ENCODE peak calls at places on chromosomes 6 and 20, in six cellular contexts. I is breast epithelium, Y is tibial nerve, R is transverse colon, E is uterus, F is HCT116. M is an unnamed sample.

GRCh38 chr6:683742-684440 is 9.0 kb downstream of the EXOC2 start:
- DNase-seq in I (no peak), Y (no peak), R (peak; percentile 21), E (no peak), F (no peak), M (no peak)

GRCh38 chr6:31948753-31949413 is 3.0 kb downstream of the CFB start:
- DNase-seq in I (no peak), Y (no peak), R (no peak), E (no peak), F (no peak), M (no peak)

GRCh38 chr6:44785123-44785522 is 397.6 kb downstream of the CDC5L start:
- DNase-seq in I (no peak), Y (no peak), R (no peak), E (no peak), F (no peak), M (no peak)

GRCh38 chr6:36639171-36639808 is 39.2 kb upstream of the CDKN1A start:
- DNase-seq in I (no peak), Y (no peak), R (no peak), E (no peak), F (no peak), M (no peak)

GRCh38 chr6:16157909-16158308 is 29.0 kb downstream of the MYLIP start:
- DNase-seq in I (no peak), Y (no peak), R (no peak), E (peak; percentile 63), F (no peak), M (peak; percentile 82)

GRCh38 chr20:53635189-53635588 is 41.5 kb upstream of the ZNF217 start:
- DNase-seq in I (no peak), Y (no peak), R (no peak), E (no peak), F (no peak), M (no peak)

GRCh38 chr20:21166801-21167200 is 40.9 kb downstream of the KIZ start:
- DNase-seq in I (no peak), Y (no peak), R (no peak), E (no peak), F (no peak), M (no peak)

GRCh38 chr6:96542702-96543101 is 20.2 kb upstream of the FHL5 start:
- DNase-seq in I (no peak), Y (no peak), R (no peak), E (no peak), F (no peak), M (no peak)

GRCh38 chr6:18457065-18457817 is 70.1 kb downstream of the RNF144B start:
- DNase-seq in I (no peak), Y (no peak), R (no peak), E (no peak), F (no peak), M (no peak)

GRCh38 chr6:30690403-30691207 is at the start of gene NRM:
- DNase-seq in I (peak; percentile 81), Y (peak; percentile 77), R (peak; percentile 90), E (peak; percentile 92), F (no peak), M (peak; percentile 97)

GRCh38 chr6:15232836-15233510 is 12.9 kb upstream of the JARID2 start:
- DNase-seq in I (no peak), Y (no peak), R (no peak), E (no peak), F (no peak), M (no peak)

GRCh38 chr6:114108119-114109002 is 137.4 kb upstream of the HDAC2 start:
- DNase-seq in I (no peak), Y (peak; percentile 45), R (peak; percentile 56), E (peak; percentile 16), F (peak; percentile 64), M (peak; percentile 50)

GRCh38 chr20:22684763-22685443 is 100.5 kb upstream of the FOXA2 start:
- DNase-seq in I (no peak), Y (no peak), R (no peak), E (no peak), F (no peak), M (no peak)

GRCh38 chr6:36769676-36770499 is 69.4 kb downstream of the CPNE5 start:
- DNase-seq in I (no peak), Y (no peak), R (no peak), E (no peak), F (no peak), M (no peak)

GRCh38 chr20:43442310-43442880 is 15.3 kb upstream of the SRSF6 start:
- DNase-seq in I (no peak), Y (no peak), R (no peak), E (no peak), F (no peak), M (no peak)

GRCh38 chr6:7543761-7544424 is 2.4 kb downstream of the DSP start:
- DNase-seq in I (no peak), Y (no peak), R (no peak), E (no peak), F (no peak), M (no peak)
- TF ChIP-seq POLR2A in I (no peak), Y (no peak), R (no peak), E (no peak), F (no peak), M (no peak)

GRCh38 chr6:152378154-152378553 is 259.0 kb downstream of the SYNE1 start:
- DNase-seq in I (no peak), Y (no peak), R (no peak), E (no peak), F (no peak), M (no peak)

GRCh38 chr6:152380351-152380767 is 256.8 kb downstream of the SYNE1 start:
- DNase-seq in I (no peak), Y (no peak), R (no peak), E (no peak), F (no peak), M (no peak)

GRCh38 chr6:152386131-152386530 is 251.0 kb downstream of the SYNE1 start:
- DNase-seq in I (no peak), Y (no peak), R (no peak), E (no peak), F (no peak), M (no peak)

GRCh38 chr6:152387091-152387490 is 250.1 kb downstream of the SYNE1 start:
- DNase-seq in I (no peak), Y (no peak), R (no peak), E (no peak), F (no peak), M (no peak)

DNA sequence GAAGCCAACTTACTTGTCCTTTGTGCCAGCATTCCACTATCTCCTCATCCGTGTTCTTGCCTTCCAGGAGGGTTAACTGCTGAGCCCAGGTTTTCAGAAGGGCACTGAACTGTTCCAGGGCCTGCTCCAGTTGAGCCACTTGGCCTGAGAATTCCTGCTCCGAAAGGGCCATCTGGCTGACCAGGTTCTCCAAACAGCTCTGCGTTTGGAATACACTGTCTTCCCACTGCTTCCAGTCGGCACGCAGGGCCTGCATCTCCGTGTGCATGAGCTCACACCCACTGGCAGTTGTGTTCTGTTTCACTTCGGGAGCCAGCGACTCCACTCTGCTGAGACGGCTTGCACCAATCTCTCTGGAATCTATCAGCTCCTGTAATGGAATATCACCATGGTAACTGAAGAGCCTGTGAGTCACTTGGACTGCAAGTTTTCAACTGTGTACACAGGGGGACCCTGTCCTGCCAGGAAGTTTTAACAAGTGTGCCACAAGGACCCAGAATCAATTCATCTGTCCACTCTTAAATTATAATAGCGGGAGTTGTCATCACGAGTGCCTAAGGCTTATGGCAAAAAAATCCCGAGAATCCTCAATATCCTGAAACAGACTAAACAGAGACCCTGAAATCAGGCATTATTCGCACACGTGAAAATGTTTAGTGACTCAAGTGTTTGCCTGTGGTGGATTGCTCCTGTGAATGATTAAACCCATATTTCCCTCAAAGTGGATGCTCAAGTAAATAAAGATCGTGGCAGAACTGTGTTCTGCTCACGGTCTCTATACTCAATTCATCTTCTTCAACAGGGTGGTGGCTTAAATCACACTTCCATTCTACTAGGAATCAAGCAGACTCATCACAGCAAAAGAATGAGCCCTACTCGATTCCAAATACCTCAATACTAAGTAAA is 255.9 kb downstream of the SYNE1 start:
- DNase-seq in I (peak; percentile 55), Y (peak; percentile 37), R (peak; percentile 53), E (peak; percentile 87), F (peak; percentile 73), M (peak; percentile 95)
- TF ChIP-seq POLR2A in I (peak; percentile 47), Y (peak; percentile 44), R (peak; percentile 76), E (peak; percentile 73), F (no peak), M (peak; percentile 75)

GRCh38 chr6:33069021-33069738 is 4.3 kb downstream of the HLA-DPA1 start:
- DNase-seq in I (no peak), Y (no peak), R (no peak), E (no peak), F (no peak), M (no peak)

GRCh38 chr6:33070909-33071308 is 2.5 kb downstream of the HLA-DPA1 start:
- DNase-seq in I (no peak), Y (no peak), R (no peak), E (no peak), F (no peak), M (no peak)

GRCh38 chr6:33064723-33065122 is 8.7 kb downstream of the HLA-DPA1 start:
- DNase-seq in I (no peak), Y (no peak), R (no peak), E (no peak), F (no peak), M (no peak)

GRCh38 chr6:33065312-33065711 is 8.1 kb downstream of the HLA-DPA1 start:
- DNase-seq in I (no peak), Y (no peak), R (no peak), E (no peak), F (no peak), M (no peak)

DNA sequence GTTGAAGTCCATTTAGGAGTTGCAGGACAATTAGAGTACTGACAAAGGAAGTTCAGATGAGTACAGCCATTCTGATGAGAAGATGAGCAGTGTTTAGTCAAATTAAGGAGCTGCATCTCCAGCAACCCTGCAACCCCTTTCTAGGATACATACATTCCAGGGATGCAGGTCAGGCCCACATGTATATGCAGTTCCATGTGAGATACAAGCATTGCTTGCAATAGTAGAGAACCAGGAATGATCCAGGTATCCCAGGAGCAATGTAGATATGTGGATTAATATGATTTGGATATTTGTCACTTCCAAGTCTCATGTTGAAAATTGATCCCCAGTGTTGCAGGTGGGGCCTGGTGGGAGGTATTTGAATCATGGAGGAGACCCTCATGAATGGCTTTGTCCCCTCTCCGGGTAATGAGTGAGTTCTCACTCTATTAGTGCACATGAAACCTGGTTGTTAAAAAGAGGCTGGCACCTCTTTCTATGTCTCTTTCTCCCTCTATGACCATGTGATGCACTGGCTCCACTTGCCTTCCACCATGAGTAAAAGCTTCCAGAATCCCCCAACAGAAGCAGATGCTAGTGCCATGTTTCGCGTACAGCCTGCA is 6.4 kb downstream of the HLA-DPA1 start:
- DNase-seq in I (no peak), Y (no peak), R (no peak), E (no peak), F (no peak), M (no peak)
- TF ChIP-seq POLR2A in I (no peak), Y (no peak), R (no peak), E (no peak), F (no peak), M (no peak)

GRCh38 chr20:10536531-10536930 is 101.4 kb downstream of the SLX4IP start:
- DNase-seq in I (peak; percentile 56), Y (no peak), R (no peak), E (no peak), F (no peak), M (no peak)

GRCh38 chr20:10531848-10532247 is 96.7 kb downstream of the SLX4IP start:
- DNase-seq in I (no peak), Y (no peak), R (no peak), E (no peak), F (no peak), M (no peak)

GRCh38 chr20:10527781-10528180 is 92.7 kb downstream of the SLX4IP start:
- DNase-seq in I (no peak), Y (no peak), R (no peak), E (no peak), F (no peak), M (no peak)

GRCh38 chr20:10532351-10532750 is 97.2 kb downstream of the SLX4IP start:
- DNase-seq in I (no peak), Y (no peak), R (no peak), E (no peak), F (no peak), M (no peak)

GRCh38 chr20:10530883-10531282 is 95.8 kb downstream of the SLX4IP start:
- DNase-seq in I (no peak), Y (no peak), R (no peak), E (no peak), F (no peak), M (no peak)
- TF ChIP-seq POLR2A in I (no peak), Y (no peak), R (no peak), E (no peak), F (no peak), M (no peak)

M was measured in sigmoid colon.